ENCODE peak calls at places on chromosome 2, in six cellular contexts. One of them, this sample, is unnamed.

GRCh38 chr2:63572001-63572400 is 16.3 kb downstream of the WDPCP start:
- DNase-seq in H1: no peak
- DNase-seq in H9: no peak
- DNase-seq in IMR-90: no peak
- DNase-seq in trophoblast cell: peak; percentile 20
- DNase-seq in mesenchymal stem cell: no peak
- DNase-seq in this sample: no peak

GRCh38 chr2:156434461-156435291 is 1.5 kb upstream of the GPD2 start:
- DNase-seq in H1: no peak
- DNase-seq in H9: no peak
- DNase-seq in IMR-90: peak; percentile 32
- DNase-seq in trophoblast cell: peak; percentile 51
- DNase-seq in mesenchymal stem cell: no peak
- DNase-seq in this sample: no peak

GRCh38 chr2:99881901-99882591 is 260.3 kb downstream of the AFF3 start:
- DNase-seq in H1: no peak
- DNase-seq in H9: no peak
- DNase-seq in IMR-90: peak; percentile 95
- DNase-seq in trophoblast cell: no peak
- DNase-seq in mesenchymal stem cell: peak; percentile 91
- DNase-seq in this sample: no peak

GRCh38 chr2:17538022-17538843 is 2.3 kb upstream of the VSNL1 start:
- DNase-seq in H1: no peak
- DNase-seq in H9: peak; percentile 58
- DNase-seq in IMR-90: peak; percentile 20
- DNase-seq in trophoblast cell: no peak
- DNase-seq in mesenchymal stem cell: peak; percentile 66
- DNase-seq in this sample: no peak

GRCh38 chr2:160868891-160869290 is 291.3 kb upstream of the TANK start:
- DNase-seq in H1: no peak
- DNase-seq in H9: no peak
- DNase-seq in IMR-90: peak; percentile 65
- DNase-seq in trophoblast cell: no peak
- DNase-seq in mesenchymal stem cell: peak; percentile 80
- DNase-seq in this sample: no peak

GRCh38 chr2:191322838-191323506 is 77.8 kb downstream of the MYO1B start:
- DNase-seq in H1: no peak
- DNase-seq in H9: no peak
- DNase-seq in IMR-90: no peak
- DNase-seq in trophoblast cell: no peak
- DNase-seq in mesenchymal stem cell: no peak
- DNase-seq in this sample: no peak

GRCh38 chr2:36539631-36540030 is 58.3 kb downstream of the FEZ2 start:
- DNase-seq in H1: no peak
- DNase-seq in H9: no peak
- DNase-seq in IMR-90: peak; percentile 78
- DNase-seq in trophoblast cell: no peak
- DNase-seq in mesenchymal stem cell: no peak
- DNase-seq in this sample: no peak

GRCh38 chr2:72920317-72921087 is 3.2 kb downstream of the EMX1 start:
- DNase-seq in H1: no peak
- DNase-seq in H9: peak; percentile 63
- DNase-seq in IMR-90: peak; percentile 30
- DNase-seq in trophoblast cell: no peak
- DNase-seq in mesenchymal stem cell: peak; percentile 58
- DNase-seq in this sample: no peak

GRCh38 chr2:128322651-128323491 is 4.2 kb upstream of the HS6ST1 start:
- DNase-seq in H1: no peak
- DNase-seq in H9: peak; percentile 57
- DNase-seq in IMR-90: no peak
- DNase-seq in trophoblast cell: no peak
- DNase-seq in mesenchymal stem cell: no peak
- DNase-seq in this sample: no peak

GRCh38 chr2:43568226-43568625 is 27.6 kb downstream of the THADA start:
- DNase-seq in H1: no peak
- DNase-seq in H9: no peak
- DNase-seq in IMR-90: no peak
- DNase-seq in trophoblast cell: no peak
- DNase-seq in mesenchymal stem cell: no peak
- DNase-seq in this sample: no peak

GRCh38 chr2:111162718-111163331 is 42.1 kb downstream of the BCL2L11 start:
- DNase-seq in H1: no peak
- DNase-seq in H9: no peak
- DNase-seq in IMR-90: peak; percentile 43
- DNase-seq in trophoblast cell: peak; percentile 5
- DNase-seq in mesenchymal stem cell: peak; percentile 52
- DNase-seq in this sample: no peak

GRCh38 chr2:185279999-185280398 is 458.6 kb upstream of the FSIP2 start:
- DNase-seq in H1: no peak
- DNase-seq in H9: no peak
- DNase-seq in IMR-90: peak; percentile 3
- DNase-seq in trophoblast cell: no peak
- DNase-seq in mesenchymal stem cell: peak; percentile 37
- DNase-seq in this sample: no peak

GRCh38 chr2:215138466-215138865 is at the start of gene ABCA12:
- DNase-seq in H1: no peak
- DNase-seq in H9: no peak
- DNase-seq in IMR-90: no peak
- DNase-seq in trophoblast cell: no peak
- DNase-seq in mesenchymal stem cell: no peak
- DNase-seq in this sample: no peak

DNA sequence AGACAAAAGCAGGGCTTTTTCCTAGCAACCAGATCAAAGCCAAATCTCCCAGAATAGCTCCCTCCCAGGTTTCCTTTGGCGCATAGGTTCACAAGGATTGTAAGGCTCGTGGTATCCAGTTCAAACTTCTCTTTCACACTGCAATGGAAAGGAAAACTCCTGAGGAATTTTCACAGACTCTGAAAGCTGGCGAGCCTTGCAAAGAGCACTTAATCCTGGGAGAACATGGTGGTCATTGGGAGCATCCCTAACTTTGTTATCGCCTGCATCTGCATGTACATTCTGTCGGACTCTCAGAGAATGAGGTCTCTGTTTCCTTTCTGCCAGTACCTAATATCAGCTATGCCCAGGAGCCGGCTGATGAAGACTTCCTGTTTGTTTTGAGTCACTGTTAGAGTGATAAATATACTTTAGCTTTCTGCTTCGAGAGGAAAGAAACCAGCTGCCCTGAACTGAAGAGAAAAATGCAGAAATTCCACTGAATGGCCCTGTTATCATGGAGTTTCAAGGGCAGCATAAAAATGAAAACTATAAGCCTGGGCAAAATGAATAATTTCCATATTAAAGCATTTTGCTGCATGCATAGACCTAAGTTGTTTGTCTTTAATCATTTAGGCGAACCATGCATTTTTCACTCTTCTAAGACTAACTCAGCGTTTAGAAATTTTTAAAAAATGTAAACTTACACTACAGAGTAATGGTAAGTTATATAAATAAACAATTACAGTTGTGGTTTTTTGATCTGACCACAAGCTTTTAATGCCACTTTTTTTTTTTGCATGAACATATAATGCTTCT is 76.4 kb upstream of the ZEB2 start:
- DNase-seq in H1: no peak
- DNase-seq in H9: no peak
- DNase-seq in IMR-90: peak; percentile 69
- DNase-seq in trophoblast cell: no peak
- DNase-seq in mesenchymal stem cell: peak; percentile 87
- DNase-seq in this sample: no peak
- H3K18ac ChIP-seq in H1: no peak overlapping the region
- H3K18ac ChIP-seq in H9: no peak overlapping the region
- H3K18ac ChIP-seq in IMR-90: peak overlapping the region; percentile 48
- H3K18ac ChIP-seq in trophoblast cell: no peak overlapping the region
- H3K18ac ChIP-seq in mesenchymal stem cell: no peak overlapping the region
- H3K18ac ChIP-seq in this sample: no peak overlapping the region

DNA sequence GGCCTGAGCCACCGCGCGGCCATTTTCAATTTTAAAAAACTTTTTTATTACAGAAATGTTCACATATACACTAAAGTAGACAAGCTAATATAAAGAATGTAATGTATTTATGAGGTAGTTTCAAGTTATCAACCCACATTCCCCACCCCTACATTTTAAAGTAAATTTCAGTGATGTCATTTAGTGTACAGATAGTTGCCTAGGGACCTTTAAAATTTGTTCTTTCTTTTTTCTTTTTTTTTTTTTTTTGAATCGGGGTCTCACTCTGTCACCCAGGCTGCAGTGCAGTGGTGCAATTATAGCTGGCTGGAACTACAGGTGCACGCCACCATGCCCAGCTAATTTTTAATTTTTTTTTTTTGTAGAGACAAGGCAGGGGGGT is 2.6 kb upstream of the LIMS1 start:
- DNase-seq in H1: no peak
- DNase-seq in H9: no peak
- DNase-seq in IMR-90: no peak
- DNase-seq in trophoblast cell: no peak
- DNase-seq in mesenchymal stem cell: no peak
- DNase-seq in this sample: no peak
- H3K14ac ChIP-seq in H1: no peak overlapping the region
- H3K14ac ChIP-seq in H9: no peak overlapping the region
- H3K14ac ChIP-seq in IMR-90: no peak overlapping the region
- H3K14ac ChIP-seq in trophoblast cell: no peak overlapping the region
- H3K14ac ChIP-seq in mesenchymal stem cell: no peak overlapping the region
- H3K14ac ChIP-seq in this sample: no peak overlapping the region

DNA sequence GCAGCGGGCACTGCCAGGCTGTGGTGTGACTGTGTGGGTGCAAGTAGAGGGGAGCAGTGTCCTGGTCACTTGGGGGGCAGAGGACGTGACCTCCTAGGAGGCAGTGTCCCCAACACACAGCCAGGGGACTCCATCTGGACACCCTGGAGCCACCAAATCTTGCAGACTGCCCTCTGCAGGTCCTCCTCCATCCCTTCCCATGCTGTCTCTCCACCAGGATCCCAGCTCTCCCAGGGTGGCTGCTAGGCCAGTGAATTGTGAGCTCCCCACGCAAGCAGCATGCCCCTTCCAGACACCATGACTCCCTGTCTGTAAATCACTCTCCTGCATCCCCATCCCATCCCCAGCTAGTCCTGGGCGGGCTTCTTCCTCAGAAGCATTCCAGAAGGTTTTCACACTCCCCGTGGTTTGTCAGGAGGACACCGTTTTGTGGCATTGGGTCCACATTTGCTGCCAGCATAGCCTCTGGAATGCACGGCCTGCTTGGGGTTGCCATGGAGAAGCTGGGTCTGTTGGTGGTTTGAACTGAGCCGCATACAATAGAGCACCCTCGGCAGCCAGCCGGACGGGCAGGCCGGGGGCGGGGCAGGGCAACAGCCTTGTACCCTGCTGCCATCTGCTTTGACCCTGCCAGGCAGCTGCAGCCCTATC is 210.7 kb downstream of the KLHL29 start:
- DNase-seq in H1: no peak
- DNase-seq in H9: no peak
- DNase-seq in IMR-90: peak; percentile 13
- DNase-seq in trophoblast cell: peak; percentile 91
- DNase-seq in mesenchymal stem cell: peak; percentile 62
- DNase-seq in this sample: peak; percentile 54
- H3K9ac ChIP-seq in H1: no peak overlapping the region
- H3K9ac ChIP-seq in H9: no peak overlapping the region
- H3K9ac ChIP-seq in IMR-90: no peak overlapping the region
- H3K9ac ChIP-seq in trophoblast cell: no peak overlapping the region
- H3K9ac ChIP-seq in mesenchymal stem cell: no peak overlapping the region
- H3K9ac ChIP-seq in this sample: no peak overlapping the region

GRCh38 chr2:219253753-219254589 is at the start of gene TUBA4A:
- DNase-seq in H1: no peak
- DNase-seq in H9: peak; percentile 91
- DNase-seq in IMR-90: peak; percentile 37
- DNase-seq in trophoblast cell: peak; percentile 50
- DNase-seq in mesenchymal stem cell: peak; percentile 63
- DNase-seq in this sample: peak; percentile 39
- H3K18ac ChIP-seq in H1: peak within 1 kb of the TSS; percentile 95
- H3K18ac ChIP-seq in H9: peak within 1 kb of the TSS; percentile 39
- H3K18ac ChIP-seq in IMR-90: no peak within 1 kb of the TSS
- H3K18ac ChIP-seq in trophoblast cell: no peak within 1 kb of the TSS
- H3K18ac ChIP-seq in mesenchymal stem cell: peak within 1 kb of the TSS; percentile 61
- H3K18ac ChIP-seq in this sample: peak within 1 kb of the TSS; percentile 76

GRCh38 chr2:9821805-9822445 is 21.3 kb upstream of the TAF1B start:
- DNase-seq in H1: no peak
- DNase-seq in H9: no peak
- DNase-seq in IMR-90: no peak
- DNase-seq in trophoblast cell: no peak
- DNase-seq in mesenchymal stem cell: no peak
- DNase-seq in this sample: no peak

GRCh38 chr2:9820020-9820973 is 23.0 kb upstream of the TAF1B start:
- DNase-seq in H1: peak; percentile 39
- DNase-seq in H9: peak; percentile 63
- DNase-seq in IMR-90: peak; percentile 57
- DNase-seq in trophoblast cell: no peak
- DNase-seq in mesenchymal stem cell: peak; percentile 33
- DNase-seq in this sample: no peak

GRCh38 chr2:9818097-9818496 is 25.2 kb upstream of the TAF1B start:
- DNase-seq in H1: no peak
- DNase-seq in H9: no peak
- DNase-seq in IMR-90: no peak
- DNase-seq in trophoblast cell: no peak
- DNase-seq in mesenchymal stem cell: no peak
- DNase-seq in this sample: no peak

GRCh38 chr2:9815844-9816279 is 27.4 kb upstream of the TAF1B start:
- DNase-seq in H1: no peak
- DNase-seq in H9: no peak
- DNase-seq in IMR-90: no peak
- DNase-seq in trophoblast cell: no peak
- DNase-seq in mesenchymal stem cell: peak; percentile 4
- DNase-seq in this sample: no peak

GRCh38 chr2:9819551-9819950 is 23.7 kb upstream of the TAF1B start:
- DNase-seq in H1: no peak
- DNase-seq in H9: no peak
- DNase-seq in IMR-90: no peak
- DNase-seq in trophoblast cell: no peak
- DNase-seq in mesenchymal stem cell: no peak
- DNase-seq in this sample: no peak
- H3K14ac ChIP-seq in H1: no peak overlapping the region
- H3K14ac ChIP-seq in H9: no peak overlapping the region
- H3K14ac ChIP-seq in IMR-90: no peak overlapping the region
- H3K14ac ChIP-seq in trophoblast cell: peak overlapping the region; percentile 62
- H3K14ac ChIP-seq in mesenchymal stem cell: no peak overlapping the region
- H3K14ac ChIP-seq in this sample: no peak overlapping the region

GRCh38 chr2:190079160-190079559 is 16.6 kb upstream of the MSTN start:
- DNase-seq in H1: no peak
- DNase-seq in H9: no peak
- DNase-seq in IMR-90: no peak
- DNase-seq in trophoblast cell: no peak
- DNase-seq in mesenchymal stem cell: no peak
- DNase-seq in this sample: no peak
- H3K9ac ChIP-seq in H1: no peak overlapping the region
- H3K9ac ChIP-seq in H9: no peak overlapping the region
- H3K9ac ChIP-seq in IMR-90: no peak overlapping the region
- H3K9ac ChIP-seq in trophoblast cell: no peak overlapping the region
- H3K9ac ChIP-seq in mesenchymal stem cell: no peak overlapping the region
- H3K9ac ChIP-seq in this sample: no peak overlapping the region